ENCODE peak calls at places on chromosomes 3 and 15, in six cellular contexts. J, F, L, G, A and B are unnamed samples. For H3K36me3, H3K27me3 and H3K4me1, the result is how much of the 10 kb centered on the place peaks cover.

GRCh38 chr3:43379343-43379742 is 93.0 kb downstream of the SNRK start:
- DNase-seq in J (peak), F (peak), L (no peak), G (no peak), A (no peak), B (no peak)

GRCh38 chr3:40504636-40505430 is 1.0 kb upstream of the ZNF620 start:
- DNase-seq in J (no peak), F (peak), L (no peak), G (peak), A (no peak), B (no peak)

GRCh38 chr15:26028086-26028740 is 165.1 kb upstream of the ATP10A start:
- DNase-seq in J (no peak), F (no peak), L (no peak), G (no peak), A (no peak), B (no peak)

GRCh38 chr15:69661871-69662667 is 209.5 kb downstream of the RPLP1 start:
- DNase-seq in J (no peak), F (no peak), L (no peak), G (no peak), A (no peak), B (no peak)

GRCh38 chr3:67109651-67110204 is 111.6 kb downstream of the KBTBD8 start:
- DNase-seq in J (no peak), F (no peak), L (no peak), G (no peak), A (no peak), B (peak)

GRCh38 chr15:62462268-62462667 is 297.2 kb upstream of the C2CD4B start:
- DNase-seq in J (peak), F (no peak), L (no peak), G (no peak), A (no peak), B (no peak)

GRCh38 chr15:59339252-59339672 is 33.4 kb downstream of the MYO1E start:
- DNase-seq in J (no peak), F (no peak), L (no peak), G (no peak), A (no peak), B (no peak)

GRCh38 chr3:139388961-139389551 is 391 bp downstream of the COPB2 start:
- DNase-seq in J (no peak), F (no peak), L (no peak), G (no peak), A (no peak), B (peak)

GRCh38 chr3:396293-396692 is 199.7 kb downstream of the CHL1 start:
- DNase-seq in J (no peak), F (no peak), L (no peak), G (no peak), A (no peak), B (no peak)

GRCh38 chr3:41508063-41508696 is 308.9 kb downstream of the CTNNB1 start:
- DNase-seq in J (no peak), F (no peak), L (no peak), G (no peak), A (no peak), B (no peak)

GRCh38 chr3:58308728-58309127 is 2.4 kb downstream of the HTD2 start:
- DNase-seq in J (peak), F (no peak), L (no peak), G (peak), A (no peak), B (peak)
- H3K36me3 ChIP-seq in J (under half), F (under half), L (under half), G (under half), A (under half), B (under half)

DNA sequence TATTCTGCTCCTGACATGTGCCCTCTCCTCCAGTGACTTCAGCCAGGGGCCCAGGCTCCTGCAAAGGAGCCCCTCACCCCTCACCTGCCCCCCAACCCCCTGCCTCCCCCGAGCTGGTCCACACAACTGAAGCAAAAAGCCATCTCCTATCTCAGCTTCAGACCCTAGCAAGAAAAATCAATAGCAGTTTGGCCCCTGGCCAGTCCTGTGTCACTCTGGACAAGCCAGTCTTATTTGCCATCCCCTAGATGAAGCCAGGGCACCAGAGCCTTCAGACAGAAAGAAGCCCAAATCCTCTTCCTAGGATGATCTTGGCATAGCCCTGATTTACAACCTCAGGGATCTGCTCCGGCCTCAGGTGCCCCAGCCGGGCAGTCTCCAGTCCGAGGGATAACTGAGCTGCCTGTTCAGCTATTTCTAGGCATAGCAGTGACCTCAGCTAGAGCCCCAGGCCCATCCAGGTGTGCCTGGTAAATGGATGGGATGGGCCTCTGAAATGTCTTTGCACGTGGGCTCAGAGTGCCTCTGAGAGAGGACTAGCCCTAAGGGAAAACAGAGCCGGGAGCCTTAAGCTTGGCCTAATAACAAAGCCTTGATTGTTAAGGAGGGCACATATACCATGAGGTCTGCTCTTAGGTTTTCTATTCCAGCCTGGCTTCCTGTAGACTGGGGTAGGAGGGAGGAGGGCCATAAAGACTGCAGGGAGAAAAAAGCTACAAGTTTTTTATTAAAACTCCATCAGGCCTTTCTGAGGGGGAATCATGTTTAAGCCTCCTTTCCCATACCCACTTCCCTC is 242.0 kb downstream of the SHQ1 start:
- DNase-seq in J (no peak), F (no peak), L (no peak), G (no peak), A (no peak), B (no peak)
- H3K27me3 ChIP-seq in J (under half), F (under half), L (under half), G (under half), A (under half), B (under half)

GRCh38 chr15:99441871-99442267 is 123.9 kb upstream of the MEF2A start:
- DNase-seq in J (peak), F (peak), L (no peak), G (no peak), A (no peak), B (no peak)
- H3K4me1 ChIP-seq in J (half or more), F (under half), L (under half), G (under half), A (half or more), B (under half)

DNA sequence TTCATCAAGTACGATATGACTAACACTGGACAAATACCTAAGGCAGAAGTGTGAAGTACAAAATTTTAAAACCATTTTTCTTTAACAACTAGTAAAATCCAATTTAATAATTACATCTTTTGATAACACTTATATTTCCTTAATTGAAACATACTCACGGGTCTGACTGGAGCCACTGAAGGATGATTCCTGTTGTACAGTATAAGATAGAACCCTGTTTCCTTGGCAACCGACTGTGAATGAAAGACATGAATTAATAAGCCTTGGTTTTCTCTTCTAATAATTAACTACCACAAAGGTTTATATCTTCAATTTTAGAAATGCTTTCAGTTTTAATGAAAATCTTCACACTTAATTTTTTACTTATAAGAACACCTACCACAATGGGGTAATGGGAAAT is 19.4 kb downstream of the DHX36 start:
- DNase-seq in J (no peak), F (no peak), L (no peak), G (no peak), A (no peak), B (no peak)
- H3K36me3 ChIP-seq in J (half or more), F (under half), L (half or more), G (half or more), A (half or more), B (half or more)

GRCh38 chr3:33215739-33216138 is 2.9 kb downstream of the SUSD5 start:
- DNase-seq in J (no peak), F (no peak), L (no peak), G (no peak), A (no peak), B (no peak)

GRCh38 chr3:33221241-33221640 is 2.6 kb upstream of the SUSD5 start:
- DNase-seq in J (no peak), F (no peak), L (no peak), G (no peak), A (no peak), B (no peak)

GRCh38 chr3:33219175-33219487 is 521 bp upstream of the SUSD5 start:
- DNase-seq in J (no peak), F (no peak), L (no peak), G (no peak), A (no peak), B (no peak)

GRCh38 chr3:33218072-33218445 is 551 bp downstream of the SUSD5 start:
- DNase-seq in J (no peak), F (no peak), L (no peak), G (no peak), A (no peak), B (peak)

DNA sequence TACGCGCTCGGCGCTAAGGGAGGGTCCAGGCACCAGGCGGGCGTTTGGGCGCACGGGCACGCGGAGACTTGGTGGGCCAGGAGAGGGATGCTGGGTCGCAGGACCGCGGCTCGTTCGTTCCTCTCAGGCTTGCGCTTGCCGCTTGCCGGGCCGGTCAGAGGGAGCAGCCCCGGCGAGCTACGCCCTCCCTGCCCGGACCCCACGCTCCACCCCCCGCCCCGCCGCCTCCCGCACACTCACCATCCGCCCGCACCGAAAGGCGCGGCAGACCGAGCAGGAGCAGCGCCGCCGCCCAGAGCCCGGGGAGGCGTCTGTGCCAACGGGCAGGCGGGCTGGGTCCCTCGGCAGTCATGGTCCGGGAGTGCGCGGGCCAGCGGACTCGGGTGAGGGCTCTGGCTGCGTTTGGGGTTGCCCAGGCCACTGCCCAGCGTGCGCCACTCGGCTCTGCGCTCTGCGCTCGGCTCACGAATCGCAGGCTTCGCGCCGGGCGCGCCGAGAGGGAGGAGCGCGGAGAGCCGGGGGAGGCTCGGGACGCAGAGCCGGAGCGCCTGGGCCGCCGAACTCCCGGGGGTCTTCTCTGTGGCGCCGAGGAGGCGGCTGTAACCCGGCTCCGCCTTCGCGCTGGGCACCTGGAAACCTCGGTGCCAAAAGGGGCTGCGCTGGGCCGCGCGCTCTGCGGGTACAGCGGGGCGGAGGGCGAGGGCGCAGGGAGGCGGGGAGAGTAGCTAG is at the start of gene SUSD5:
- DNase-seq in J (no peak), F (peak), L (peak), G (no peak), A (peak), B (peak)
- H3K27me3 ChIP-seq in J (under half), F (under half), L (under half), G (under half), A (under half), B (under half)

DNA sequence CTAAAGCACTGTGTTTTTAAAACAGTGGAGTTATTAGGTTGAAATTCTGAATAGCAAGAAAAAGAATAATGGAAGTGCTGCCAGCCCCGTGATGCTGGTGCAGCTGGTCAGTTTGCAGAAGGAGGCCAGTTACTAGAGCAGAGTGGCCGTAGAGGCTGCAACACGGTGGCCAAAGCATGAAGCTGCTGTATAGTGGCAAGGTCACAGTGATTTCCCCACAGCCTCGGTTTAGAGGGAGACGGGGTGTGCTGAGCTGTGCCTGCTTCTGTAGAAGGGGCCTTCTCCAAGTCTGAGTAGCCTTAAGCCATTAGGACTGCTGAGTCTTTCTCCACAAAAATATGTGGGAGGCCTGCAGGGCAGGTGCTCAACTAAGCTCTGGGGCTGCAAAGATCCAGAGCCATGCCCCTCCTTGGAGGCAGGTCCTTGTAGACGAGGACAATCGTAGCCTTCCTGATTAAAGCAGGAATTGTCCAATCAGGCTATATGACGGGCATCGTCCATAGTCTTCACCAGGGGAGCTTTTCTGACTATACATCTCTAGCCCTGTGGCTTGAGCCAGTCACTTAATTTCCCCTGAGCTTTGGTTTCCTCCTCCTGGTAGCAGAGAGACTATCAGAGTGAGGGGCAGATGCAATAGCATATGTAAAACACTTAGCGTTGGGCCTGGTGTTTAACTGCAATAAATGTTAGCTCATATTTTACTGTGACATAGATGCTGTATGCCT is 151.6 kb downstream of the PGPEP1L start:
- DNase-seq in J (no peak), F (no peak), L (no peak), G (no peak), A (no peak), B (no peak)
- H3K4me1 ChIP-seq in J (half or more), F (under half), L (half or more), G (under half), A (half or more), B (under half)

DNA sequence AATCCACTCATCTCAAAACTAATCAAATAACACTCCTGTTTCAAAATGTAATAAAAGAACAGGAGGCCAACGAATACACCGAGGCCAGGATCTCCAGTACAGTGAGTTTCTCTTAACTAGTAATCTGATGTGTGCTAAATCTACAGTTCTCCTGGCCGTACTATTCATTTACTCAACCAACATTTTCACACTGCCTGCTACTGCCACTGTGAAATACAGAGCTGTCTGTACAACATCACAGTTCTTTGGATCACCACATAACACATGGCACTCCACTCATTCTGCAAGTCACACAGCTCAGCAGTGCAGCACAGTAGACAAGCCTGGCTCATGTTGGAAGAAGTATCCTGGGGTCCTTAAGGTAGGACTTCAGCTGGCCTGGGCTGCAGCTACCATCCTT is 21.9 kb downstream of the RIOX2 start:
- DNase-seq in J (no peak), F (no peak), L (no peak), G (no peak), A (no peak), B (no peak)
- H3K36me3 ChIP-seq in J (under half), F (under half), L (half or more), G (half or more), A (half or more), B (half or more)

GRCh38 chr3:35739964-35740527 is 100.7 kb downstream of the ARPP21 start:
- DNase-seq in J (no peak), F (no peak), L (no peak), G (no peak), A (no peak), B (no peak)

GRCh38 chr3:35743218-35743617 is 103.9 kb downstream of the ARPP21 start:
- DNase-seq in J (no peak), F (no peak), L (no peak), G (no peak), A (no peak), B (no peak)

GRCh38 chr3:35748144-35748543 is 108.8 kb downstream of the ARPP21 start:
- DNase-seq in J (no peak), F (no peak), L (no peak), G (no peak), A (no peak), B (no peak)

GRCh38 chr3:35744419-35744818 is 105.1 kb downstream of the ARPP21 start:
- DNase-seq in J (no peak), F (no peak), L (no peak), G (no peak), A (no peak), B (no peak)

GRCh38 chr3:35745802-35746484 is 106.6 kb downstream of the ARPP21 start:
- DNase-seq in J (no peak), F (no peak), L (no peak), G (no peak), A (no peak), B (no peak)
- H3K27me3 ChIP-seq in J (under half), F (under half), L (under half), G (under half), A (under half), B (under half)